ENCODE peak calls at places on chromosomes 6 and 20, in seven cellular contexts. One of them, this sample, is unnamed.
A peak's percentile ranks its signal among the peaks of the same experiment; 100 is the strongest.

GRCh38 chr6:36290668-36291620 is 21.1 kb downstream of the PNPLA1 start:
- DNase-seq in fibroblast of pulmonary artery: peak; percentile 43
- DNase-seq in upper lobe of right lung: no peak
- DNase-seq in uterus: no peak
- DNase-seq in mucosa of descending colon: peak; percentile 50
- DNase-seq in A549: peak; percentile 18
- DNase-seq in stomach: no peak
- DNase-seq in this sample: no peak

GRCh38 chr6:6543181-6543879 is 45.2 kb upstream of the LY86 start:
- DNase-seq in stomach: no peak
- DNase-seq in mucosa of descending colon: no peak
- DNase-seq in uterus: no peak
- DNase-seq in fibroblast of pulmonary artery: no peak
- DNase-seq in A549: no peak
- DNase-seq in upper lobe of right lung: no peak
- DNase-seq in this sample: no peak

GRCh38 chr20:53926428-53927028 is 143.9 kb downstream of the BCAS1 start:
- DNase-seq in mucosa of descending colon: no peak
- DNase-seq in fibroblast of pulmonary artery: peak; percentile 97
- DNase-seq in uterus: no peak
- DNase-seq in upper lobe of right lung: no peak
- DNase-seq in A549: peak; percentile 68
- DNase-seq in stomach: peak; percentile 45
- DNase-seq in this sample: no peak

GRCh38 chr6:32154514-32155161 is 697 bp downstream of the PPT2 start:
- DNase-seq in upper lobe of right lung: peak; percentile 74
- DNase-seq in uterus: peak; percentile 65
- DNase-seq in A549: peak; percentile 69
- DNase-seq in stomach: peak; percentile 81
- DNase-seq in mucosa of descending colon: peak; percentile 82
- DNase-seq in fibroblast of pulmonary artery: peak; percentile 72
- DNase-seq in this sample: peak; percentile 42

GRCh38 chr20:38534756-38535155 is 46.2 kb upstream of the ADIG start:
- DNase-seq in A549: no peak
- DNase-seq in stomach: no peak
- DNase-seq in upper lobe of right lung: no peak
- DNase-seq in uterus: no peak
- DNase-seq in fibroblast of pulmonary artery: no peak
- DNase-seq in mucosa of descending colon: no peak
- DNase-seq in this sample: no peak

GRCh38 chr6:154962751-154963150 is 32.4 kb upstream of the TIAM2 start:
- DNase-seq in uterus: no peak
- DNase-seq in upper lobe of right lung: no peak
- DNase-seq in fibroblast of pulmonary artery: peak; percentile 72
- DNase-seq in A549: peak; percentile 28
- DNase-seq in mucosa of descending colon: no peak
- DNase-seq in stomach: no peak
- DNase-seq in this sample: no peak

GRCh38 chr6:91155129-91155528 is 568.3 kb upstream of the MAP3K7 start:
- DNase-seq in stomach: no peak
- DNase-seq in A549: no peak
- DNase-seq in upper lobe of right lung: no peak
- DNase-seq in fibroblast of pulmonary artery: no peak
- DNase-seq in mucosa of descending colon: no peak
- DNase-seq in uterus: no peak
- DNase-seq in this sample: no peak

GRCh38 chr6:87714093-87714809 is 12.2 kb upstream of the AKIRIN2 start:
- DNase-seq in fibroblast of pulmonary artery: peak; percentile 79
- DNase-seq in uterus: no peak
- DNase-seq in A549: no peak
- DNase-seq in stomach: no peak
- DNase-seq in upper lobe of right lung: no peak
- DNase-seq in mucosa of descending colon: no peak
- DNase-seq in this sample: no peak

GRCh38 chr6:3385660-3386151 is 71.1 kb downstream of the SLC22A23 start:
- DNase-seq in upper lobe of right lung: no peak
- DNase-seq in uterus: no peak
- DNase-seq in A549: no peak
- DNase-seq in mucosa of descending colon: peak; percentile 46
- DNase-seq in fibroblast of pulmonary artery: peak; percentile 46
- DNase-seq in stomach: no peak
- DNase-seq in this sample: no peak

GRCh38 chr20:4016349-4017050 is 1.1 kb upstream of the RNF24 start:
- DNase-seq in A549: no peak
- DNase-seq in uterus: no peak
- DNase-seq in mucosa of descending colon: no peak
- DNase-seq in stomach: no peak
- DNase-seq in upper lobe of right lung: no peak
- DNase-seq in fibroblast of pulmonary artery: no peak
- DNase-seq in this sample: no peak

GRCh38 chr20:137668-138131 is 4.7 kb upstream of the DEFB126 start:
- DNase-seq in stomach: no peak
- DNase-seq in fibroblast of pulmonary artery: no peak
- DNase-seq in upper lobe of right lung: no peak
- DNase-seq in uterus: no peak
- DNase-seq in A549: peak; percentile 34
- DNase-seq in mucosa of descending colon: no peak
- DNase-seq in this sample: no peak

DNA sequence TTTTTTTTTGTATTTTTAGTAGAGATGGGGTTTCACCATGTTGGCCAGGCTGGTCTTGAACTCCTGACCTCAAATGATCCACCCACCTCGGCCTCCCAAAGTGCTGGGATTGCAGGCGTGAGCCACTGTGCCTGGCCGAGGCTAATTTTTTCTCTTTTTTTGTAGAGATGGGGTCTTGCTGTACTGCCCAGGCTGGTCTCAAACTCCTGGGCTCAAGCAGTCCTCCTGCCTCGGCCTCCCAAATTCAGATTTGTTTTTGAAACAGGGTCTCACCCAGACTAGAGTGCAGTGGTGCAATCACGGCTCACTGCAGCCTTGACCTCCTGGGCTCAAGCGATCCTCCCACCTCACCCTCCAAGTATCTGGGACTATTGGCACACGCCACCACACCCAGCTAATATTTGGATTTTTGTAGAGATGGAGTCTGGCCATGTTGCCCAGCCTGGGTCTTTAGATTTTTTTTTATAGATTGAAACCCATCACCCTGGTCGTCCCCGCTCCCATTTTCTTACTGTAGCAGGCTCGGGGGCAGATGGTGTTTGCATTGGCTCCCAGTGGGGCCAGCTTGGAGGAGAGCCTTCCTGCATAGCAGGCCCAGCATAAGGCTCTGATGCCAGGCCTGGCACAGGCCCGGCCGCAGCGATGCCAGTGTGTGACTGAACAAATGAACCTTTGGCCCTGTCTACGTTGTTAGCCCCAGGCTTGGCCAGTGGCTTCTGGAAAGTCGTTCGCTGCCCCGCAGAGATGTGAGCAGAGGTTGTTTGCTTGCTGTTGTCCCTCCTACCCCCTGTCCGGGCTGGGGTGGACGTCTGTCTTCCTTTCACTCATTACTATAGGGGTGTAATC is 4.3 kb upstream of the MTG2 start:
- DNase-seq in upper lobe of right lung: no peak
- DNase-seq in mucosa of descending colon: no peak
- DNase-seq in uterus: no peak
- DNase-seq in fibroblast of pulmonary artery: no peak
- DNase-seq in stomach: peak; percentile 78
- DNase-seq in A549: no peak
- DNase-seq in this sample: no peak
- H3K4me3 ChIP-seq in upper lobe of right lung: no peak overlapping the region
- H3K4me3 ChIP-seq in mucosa of descending colon: no peak overlapping the region
- H3K4me3 ChIP-seq in uterus: no peak overlapping the region
- H3K4me3 ChIP-seq in fibroblast of pulmonary artery: no peak overlapping the region
- H3K4me3 ChIP-seq in stomach: no peak overlapping the region
- H3K4me3 ChIP-seq in A549: no peak overlapping the region
- H3K4me3 ChIP-seq in this sample: no peak overlapping the region

DNA sequence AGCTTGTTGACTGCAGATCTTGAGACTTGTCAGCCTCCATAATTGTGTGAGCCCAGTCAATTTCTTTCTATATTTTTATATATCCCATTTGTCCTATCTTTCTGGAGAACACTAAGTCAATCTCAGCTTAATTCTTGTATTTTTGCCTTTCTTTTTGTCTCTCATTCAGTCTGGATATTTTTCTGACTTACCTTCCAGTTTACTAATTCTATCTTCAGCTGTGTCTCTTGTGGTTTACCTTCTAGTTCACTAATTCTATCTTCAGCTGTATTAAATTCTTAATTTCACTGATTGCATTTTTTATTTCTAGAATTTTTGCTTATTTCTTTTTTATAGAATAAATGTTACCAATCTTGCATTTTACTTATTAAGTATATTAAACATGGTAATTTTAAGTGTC is 17.8 kb upstream of the RFX6 start:
- DNase-seq in fibroblast of pulmonary artery: no peak
- DNase-seq in upper lobe of right lung: no peak
- DNase-seq in A549: no peak
- DNase-seq in mucosa of descending colon: no peak
- DNase-seq in uterus: no peak
- DNase-seq in stomach: no peak
- DNase-seq in this sample: no peak
- H3K4me3 ChIP-seq in fibroblast of pulmonary artery: no peak overlapping the region
- H3K4me3 ChIP-seq in upper lobe of right lung: no peak overlapping the region
- H3K4me3 ChIP-seq in A549: no peak overlapping the region
- H3K4me3 ChIP-seq in mucosa of descending colon: no peak overlapping the region
- H3K4me3 ChIP-seq in uterus: no peak overlapping the region
- H3K4me3 ChIP-seq in stomach: no peak overlapping the region
- H3K4me3 ChIP-seq in this sample: no peak overlapping the region

DNA sequence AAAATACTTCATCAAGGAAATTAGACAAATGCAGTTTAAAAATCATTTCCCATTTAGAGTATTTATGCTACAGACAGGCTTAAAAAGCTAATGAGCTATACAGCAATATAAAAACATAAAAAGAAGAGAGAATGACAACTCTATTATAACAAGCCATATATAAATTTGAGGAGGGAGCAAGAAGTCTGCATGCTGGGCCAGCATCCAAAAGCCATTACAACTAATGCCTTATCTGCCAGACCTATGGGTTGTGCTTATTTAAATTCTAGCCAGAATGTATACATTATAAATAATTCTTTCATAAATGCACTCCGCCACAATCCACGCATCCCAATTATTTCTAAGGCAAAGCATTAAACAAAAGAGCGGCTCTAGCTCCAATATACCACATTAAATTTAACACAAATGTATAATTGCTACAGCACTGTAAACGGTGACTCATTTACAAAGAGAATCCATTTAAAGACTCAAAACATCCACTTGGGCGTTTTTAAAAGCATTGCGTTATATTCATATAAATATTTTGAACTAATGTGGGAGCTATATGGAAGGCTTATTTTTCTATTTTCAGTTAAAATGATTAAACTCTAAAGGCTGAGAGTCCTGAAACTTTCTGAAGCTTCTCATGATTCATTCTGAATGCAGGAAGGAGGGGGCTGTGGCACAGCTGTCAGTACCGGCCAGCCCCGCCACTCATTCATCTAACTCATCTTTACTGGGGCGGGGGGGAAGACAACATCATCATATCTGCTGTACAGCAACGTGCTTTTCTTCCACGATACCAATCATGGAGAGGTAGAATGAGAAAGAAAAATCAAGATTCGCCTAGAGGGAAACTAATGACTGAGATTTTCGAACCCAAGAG is 37.7 kb upstream of the RAB22A start:
- DNase-seq in uterus: no peak
- DNase-seq in mucosa of descending colon: no peak
- DNase-seq in upper lobe of right lung: no peak
- DNase-seq in A549: no peak
- DNase-seq in stomach: no peak
- DNase-seq in fibroblast of pulmonary artery: no peak
- DNase-seq in this sample: no peak
- H3K4me3 ChIP-seq in uterus: no peak overlapping the region
- H3K4me3 ChIP-seq in mucosa of descending colon: no peak overlapping the region
- H3K4me3 ChIP-seq in upper lobe of right lung: no peak overlapping the region
- H3K4me3 ChIP-seq in A549: no peak overlapping the region
- H3K4me3 ChIP-seq in stomach: no peak overlapping the region
- H3K4me3 ChIP-seq in fibroblast of pulmonary artery: no peak overlapping the region
- H3K4me3 ChIP-seq in this sample: no peak overlapping the region

GRCh38 chr20:25863536-25864325 is 167.1 kb upstream of the ZNF337 start:
- DNase-seq in upper lobe of right lung: no peak
- DNase-seq in fibroblast of pulmonary artery: peak; percentile 8
- DNase-seq in stomach: no peak
- DNase-seq in A549: no peak
- DNase-seq in mucosa of descending colon: no peak
- DNase-seq in uterus: no peak
- DNase-seq in this sample: no peak
- H3K4me3 ChIP-seq in upper lobe of right lung: peak overlapping the region; percentile 47
- H3K4me3 ChIP-seq in fibroblast of pulmonary artery: peak overlapping the region; percentile 52
- H3K4me3 ChIP-seq in stomach: peak overlapping the region; percentile 55
- H3K4me3 ChIP-seq in A549: peak overlapping the region; percentile 45
- H3K4me3 ChIP-seq in mucosa of descending colon: no peak overlapping the region
- H3K4me3 ChIP-seq in uterus: peak overlapping the region; percentile 35
- H3K4me3 ChIP-seq in this sample: peak overlapping the region; percentile 43

This sample was measured in LNCaP clone FGC.